ENCODE peak calls at places on chromosomes 5 and 9, in six cellular contexts. C, O, M, E, N and Z are unnamed samples.

GRCh38 chr5:10262121-10262774 is 12.2 kb downstream of the CCT5 start:
- DNase-seq in C (no peak), O (no peak), E (no peak), M (no peak), N (no peak), Z (no peak)

GRCh38 chr5:40223884-40224402 is 455.8 kb upstream of the PTGER4 start:
- DNase-seq in M (no peak), N (peak; percentile 3), C (peak; percentile 58), E (no peak), O (peak; percentile 53), Z (no peak)

GRCh38 chr9:127204771-127205470 is 59.7 kb upstream of the GARNL3 start:
- DNase-seq in N (no peak), C (no peak), M (peak; percentile 42), O (peak; percentile 59), E (peak; percentile 37), Z (no peak)

GRCh38 chr5:172528440-172528839 is 74.1 kb upstream of the SH3PXD2B start:
- DNase-seq in N (no peak), E (no peak), C (no peak), M (no peak), O (no peak), Z (no peak)

GRCh38 chr9:35612843-35613242 is 5.4 kb downstream of the CD72 start:
- DNase-seq in N (no peak), O (no peak), M (no peak), C (no peak), E (no peak), Z (no peak)

GRCh38 chr5:83475540-83476469 is 4.3 kb downstream of the VCAN start:
- DNase-seq in O (peak; percentile 15), C (no peak), M (no peak), N (no peak), E (peak; percentile 78), Z (no peak)

GRCh38 chr5:116990010-116990409 is 415.4 kb upstream of the SEMA6A start:
- DNase-seq in E (no peak), M (no peak), O (no peak), C (no peak), N (no peak), Z (no peak)

GRCh38 chr5:136034976-136035375 is 6.2 kb downstream of the TGFBI start:
- DNase-seq in O (no peak), M (no peak), N (no peak), C (no peak), E (no peak), Z (no peak)

GRCh38 chr5:37725185-37725584 is 114.7 kb downstream of the GDNF start:
- DNase-seq in E (no peak), M (no peak), C (no peak), N (no peak), O (no peak), Z (no peak)

GRCh38 chr5:103207653-103208052 is 50.9 kb upstream of the MACIR start:
- DNase-seq in C (no peak), M (no peak), N (no peak), O (no peak), E (no peak), Z (no peak)

GRCh38 chr9:136615631-136616306 is 46.9 kb upstream of the EGFL7 start:
- DNase-seq in O (no peak), N (no peak), C (no peak), M (no peak), E (no peak), Z (no peak)

GRCh38 chr5:133244242-133244641 is 192.4 kb downstream of the HSPA4 start:
- DNase-seq in N (peak; percentile 72), O (no peak), M (no peak), C (no peak), E (no peak), Z (no peak)

GRCh38 chr5:17326600-17327037 is 109.2 kb downstream of the BASP1 start:
- DNase-seq in N (no peak), E (no peak), O (no peak), M (no peak), C (no peak), Z (no peak)

GRCh38 chr9:77820293-77820954 is 172.3 kb upstream of the GNA14 start:
- DNase-seq in C (no peak), E (peak; percentile 66), N (no peak), M (no peak), O (no peak), Z (no peak)

GRCh38 chr5:76367623-76368366 is 35.3 kb upstream of the IQGAP2 start:
- DNase-seq in O (no peak), N (peak; percentile 49), C (peak; percentile 55), E (no peak), M (no peak), Z (no peak)

GRCh38 chr9:68690088-68690487 is 15.0 kb upstream of the PIP5K1B start:
- DNase-seq in C (no peak), O (no peak), N (no peak), M (no peak), E (peak; percentile 70), Z (no peak)

GRCh38 chr9:131394464-131395026 is 659 bp downstream of the PRRC2B start:
- DNase-seq in M (no peak), N (peak; percentile 74), E (peak; percentile 33), C (peak; percentile 47), O (no peak), Z (no peak)

GRCh38 chr5:107257885-107258520 is 412.7 kb downstream of the EFNA5 start:
- DNase-seq in M (no peak), N (no peak), O (no peak), C (no peak), E (no peak), Z (no peak)

GRCh38 chr9:123435471-123435870 is 79.5 kb downstream of the CRB2 start:
- DNase-seq in M (no peak), N (no peak), E (no peak), O (no peak), C (no peak), Z (no peak)

GRCh38 chr9:135890190-135890861 is 17.0 kb downstream of the CAMSAP1 start:
- DNase-seq in O (no peak), E (no peak), N (no peak), C (no peak), M (no peak), Z (no peak)

GRCh38 chr9:122498883-122499288 is 11.7 kb upstream of the OR1J2 start:
- DNase-seq in E (peak; percentile 41), C (peak; percentile 17), O (peak; percentile 48), M (peak; percentile 38), N (peak; percentile 47), Z (peak; percentile 29)

GRCh38 chr9:35844628-35845301 is 15.7 kb downstream of the TMEM8B start:
- DNase-seq in M (peak; percentile 44), E (peak; percentile 66), N (peak; percentile 49), O (peak; percentile 27), C (peak; percentile 11), Z (peak; percentile 26)

GRCh38 chr5:115296130-115296997 is at the start of gene CCDC112:
- DNase-seq in N (peak; percentile 96), E (peak; percentile 76), M (peak; percentile 87), C (peak; percentile 77), O (peak; percentile 76), Z (peak; percentile 69)

GRCh38 chr9:85569988-85570387 is 171.8 kb downstream of the AGTPBP1 start:
- DNase-seq in N (no peak), M (peak; percentile 50), E (no peak), O (no peak), C (no peak), Z (peak; percentile 19)

GRCh38 chr5:13503017-13503416 is 441.5 kb downstream of the DNAH5 start:
- DNase-seq in E (no peak), C (no peak), O (no peak), N (no peak), M (no peak), Z (no peak)

GRCh38 chr5:80975065-80975464 is 14.9 kb downstream of the RASGRF2 start:
- DNase-seq in C (no peak), E (no peak), M (no peak), O (no peak), N (no peak), Z (no peak)

GRCh38 chr5:23389543-23390215 is 117.7 kb upstream of the PRDM9 start:
- DNase-seq in N (no peak), C (no peak), M (no peak), O (no peak), E (no peak), Z (no peak)

GRCh38 chr9:111839981-111840380 is 45.2 kb upstream of the SHOC1 start:
- DNase-seq in O (no peak), E (no peak), M (no peak), N (no peak), C (no peak), Z (no peak)

GRCh38 chr5:154899107-154899816 is 38.7 kb downstream of the GEMIN5 start:
- DNase-seq in E (no peak), C (no peak), O (no peak), N (no peak), M (no peak), Z (no peak)

GRCh38 chr5:179298181-179298993 is 46.9 kb downstream of the ADAMTS2 start:
- DNase-seq in M (no peak), O (no peak), N (no peak), C (no peak), E (no peak), Z (no peak)

GRCh38 chr5:77222722-77223121 is 12.2 kb downstream of the PDE8B start:
- DNase-seq in N (no peak), E (no peak), O (no peak), M (no peak), C (no peak), Z (no peak)

GRCh38 chr5:161676109-161676508 is 9.4 kb upstream of the GABRA6 start:
- DNase-seq in O (no peak), N (peak; percentile 11), C (no peak), E (peak; percentile 17), M (peak; percentile 31), Z (no peak)

GRCh38 chr9:111284703-111285102 is 45.3 kb downstream of the OR2K2 start:
- DNase-seq in M (no peak), N (no peak), C (no peak), E (no peak), O (no peak), Z (no peak)